ENCODE peak calls at places on chromosomes 2 and 18, in nine cellular contexts. One of them, this sample, is unnamed.

GRCh38 chr2:64054166-64054915 is 35.1 kb upstream of the VPS54 start:
- DNase-seq in stimulated activated CD4-positive, alpha-beta T cell treated with anti-CD3 and anti-CD28 coated beads, Interleukin-15, amount 100 ng/mL, for 1 hour: no peak
- DNase-seq in NCI-H2081: no peak
- DNase-seq in MM.1S: peak; percentile 83
- DNase-seq in A549: no peak
- DNase-seq in naive B cell: no peak
- DNase-seq in HTR-8/SVneo: no peak
- DNase-seq in glutamatergic neuron: no peak
- DNase-seq in activated T-cell treated with anti-CD3 and anti-CD28 coated beads, Interleukin-2, amount 50 U/mL, for 72 hours: no peak
- DNase-seq in this sample: peak; percentile 41

GRCh38 chr2:75157435-75157834 is 41.9 kb downstream of the TACR1 start:
- DNase-seq in stimulated activated CD4-positive, alpha-beta T cell treated with anti-CD3 and anti-CD28 coated beads, Interleukin-15, amount 100 ng/mL, for 1 hour: no peak
- DNase-seq in NCI-H2081: no peak
- DNase-seq in MM.1S: no peak
- DNase-seq in A549: no peak
- DNase-seq in naive B cell: no peak
- DNase-seq in HTR-8/SVneo: peak; percentile 29
- DNase-seq in glutamatergic neuron: no peak
- DNase-seq in activated T-cell treated with anti-CD3 and anti-CD28 coated beads, Interleukin-2, amount 50 U/mL, for 72 hours: no peak
- DNase-seq in this sample: no peak

GRCh38 chr2:50613161-50613560 is 418.8 kb downstream of the NRXN1 start:
- DNase-seq in stimulated activated CD4-positive, alpha-beta T cell treated with anti-CD3 and anti-CD28 coated beads, Interleukin-15, amount 100 ng/mL, for 1 hour: no peak
- DNase-seq in NCI-H2081: no peak
- DNase-seq in MM.1S: no peak
- DNase-seq in A549: no peak
- DNase-seq in naive B cell: no peak
- DNase-seq in HTR-8/SVneo: no peak
- DNase-seq in glutamatergic neuron: no peak
- DNase-seq in activated T-cell treated with anti-CD3 and anti-CD28 coated beads, Interleukin-2, amount 50 U/mL, for 72 hours: no peak
- DNase-seq in this sample: no peak

GRCh38 chr2:178865537-178865936 is 58.3 kb upstream of the TTN start:
- DNase-seq in stimulated activated CD4-positive, alpha-beta T cell treated with anti-CD3 and anti-CD28 coated beads, Interleukin-15, amount 100 ng/mL, for 1 hour: no peak
- DNase-seq in NCI-H2081: peak; percentile 38
- DNase-seq in MM.1S: no peak
- DNase-seq in A549: no peak
- DNase-seq in naive B cell: no peak
- DNase-seq in HTR-8/SVneo: no peak
- DNase-seq in glutamatergic neuron: no peak
- DNase-seq in activated T-cell treated with anti-CD3 and anti-CD28 coated beads, Interleukin-2, amount 50 U/mL, for 72 hours: no peak
- DNase-seq in this sample: no peak

GRCh38 chr2:201235865-201236811 is 24.2 kb upstream of the CASP8 start:
- DNase-seq in stimulated activated CD4-positive, alpha-beta T cell treated with anti-CD3 and anti-CD28 coated beads, Interleukin-15, amount 100 ng/mL, for 1 hour: no peak
- DNase-seq in NCI-H2081: peak; percentile 27
- DNase-seq in MM.1S: peak; percentile 80
- DNase-seq in A549: peak; percentile 67
- DNase-seq in naive B cell: peak; percentile 62
- DNase-seq in HTR-8/SVneo: peak; percentile 63
- DNase-seq in glutamatergic neuron: peak; percentile 24
- DNase-seq in activated T-cell treated with anti-CD3 and anti-CD28 coated beads, Interleukin-2, amount 50 U/mL, for 72 hours: peak; percentile 62
- DNase-seq in this sample: no peak

GRCh38 chr2:26704441-26704977 is 12.0 kb downstream of the KCNK3 start:
- DNase-seq in stimulated activated CD4-positive, alpha-beta T cell treated with anti-CD3 and anti-CD28 coated beads, Interleukin-15, amount 100 ng/mL, for 1 hour: no peak
- DNase-seq in NCI-H2081: no peak
- DNase-seq in MM.1S: no peak
- DNase-seq in A549: no peak
- DNase-seq in naive B cell: no peak
- DNase-seq in HTR-8/SVneo: peak; percentile 54
- DNase-seq in glutamatergic neuron: no peak
- DNase-seq in activated T-cell treated with anti-CD3 and anti-CD28 coated beads, Interleukin-2, amount 50 U/mL, for 72 hours: no peak
- DNase-seq in this sample: no peak

GRCh38 chr2:126656311-126657145 is 570 bp downstream of the GYPC start:
- DNase-seq in stimulated activated CD4-positive, alpha-beta T cell treated with anti-CD3 and anti-CD28 coated beads, Interleukin-15, amount 100 ng/mL, for 1 hour: no peak
- DNase-seq in NCI-H2081: no peak
- DNase-seq in MM.1S: peak; percentile 64
- DNase-seq in A549: no peak
- DNase-seq in naive B cell: peak; percentile 43
- DNase-seq in HTR-8/SVneo: peak; percentile 21
- DNase-seq in glutamatergic neuron: peak; percentile 43
- DNase-seq in activated T-cell treated with anti-CD3 and anti-CD28 coated beads, Interleukin-2, amount 50 U/mL, for 72 hours: peak; percentile 56
- DNase-seq in this sample: no peak

GRCh38 chr2:133942363-133942762 is 311.5 kb upstream of the MGAT5 start:
- DNase-seq in stimulated activated CD4-positive, alpha-beta T cell treated with anti-CD3 and anti-CD28 coated beads, Interleukin-15, amount 100 ng/mL, for 1 hour: no peak
- DNase-seq in NCI-H2081: no peak
- DNase-seq in MM.1S: no peak
- DNase-seq in A549: no peak
- DNase-seq in naive B cell: no peak
- DNase-seq in HTR-8/SVneo: no peak
- DNase-seq in glutamatergic neuron: no peak
- DNase-seq in activated T-cell treated with anti-CD3 and anti-CD28 coated beads, Interleukin-2, amount 50 U/mL, for 72 hours: no peak
- DNase-seq in this sample: no peak

GRCh38 chr18:13611058-13611615 is 115.2 kb downstream of the FAM210A start:
- DNase-seq in stimulated activated CD4-positive, alpha-beta T cell treated with anti-CD3 and anti-CD28 coated beads, Interleukin-15, amount 100 ng/mL, for 1 hour: no peak
- DNase-seq in NCI-H2081: no peak
- DNase-seq in MM.1S: peak; percentile 79
- DNase-seq in A549: no peak
- DNase-seq in naive B cell: peak; percentile 89
- DNase-seq in HTR-8/SVneo: no peak
- DNase-seq in glutamatergic neuron: no peak
- DNase-seq in activated T-cell treated with anti-CD3 and anti-CD28 coated beads, Interleukin-2, amount 50 U/mL, for 72 hours: no peak
- DNase-seq in this sample: no peak

GRCh38 chr18:72086421-72086820 is 457.7 kb downstream of the CBLN2 start:
- DNase-seq in stimulated activated CD4-positive, alpha-beta T cell treated with anti-CD3 and anti-CD28 coated beads, Interleukin-15, amount 100 ng/mL, for 1 hour: no peak
- DNase-seq in NCI-H2081: peak; percentile 31
- DNase-seq in MM.1S: peak; percentile 29
- DNase-seq in A549: peak; percentile 32
- DNase-seq in naive B cell: no peak
- DNase-seq in HTR-8/SVneo: no peak
- DNase-seq in glutamatergic neuron: no peak
- DNase-seq in activated T-cell treated with anti-CD3 and anti-CD28 coated beads, Interleukin-2, amount 50 U/mL, for 72 hours: no peak
- DNase-seq in this sample: no peak

GRCh38 chr2:39666489-39667141 is 898 bp downstream of the TMEM178A start:
- DNase-seq in stimulated activated CD4-positive, alpha-beta T cell treated with anti-CD3 and anti-CD28 coated beads, Interleukin-15, amount 100 ng/mL, for 1 hour: no peak
- DNase-seq in NCI-H2081: no peak
- DNase-seq in MM.1S: no peak
- DNase-seq in A549: no peak
- DNase-seq in naive B cell: no peak
- DNase-seq in HTR-8/SVneo: peak; percentile 38
- DNase-seq in glutamatergic neuron: peak; percentile 25
- DNase-seq in activated T-cell treated with anti-CD3 and anti-CD28 coated beads, Interleukin-2, amount 50 U/mL, for 72 hours: no peak
- DNase-seq in this sample: no peak

GRCh38 chr2:231530099-231531085 is at the start of gene NMUR1:
- DNase-seq in stimulated activated CD4-positive, alpha-beta T cell treated with anti-CD3 and anti-CD28 coated beads, Interleukin-15, amount 100 ng/mL, for 1 hour: peak; percentile 47
- DNase-seq in NCI-H2081: no peak
- DNase-seq in MM.1S: peak; percentile 53
- DNase-seq in A549: peak; percentile 52
- DNase-seq in naive B cell: peak; percentile 75
- DNase-seq in HTR-8/SVneo: no peak
- DNase-seq in glutamatergic neuron: peak; percentile 61
- DNase-seq in activated T-cell treated with anti-CD3 and anti-CD28 coated beads, Interleukin-2, amount 50 U/mL, for 72 hours: peak; percentile 88
- DNase-seq in this sample: no peak

GRCh38 chr2:223076573-223076972 is 24.6 kb downstream of the KCNE4 start:
- DNase-seq in stimulated activated CD4-positive, alpha-beta T cell treated with anti-CD3 and anti-CD28 coated beads, Interleukin-15, amount 100 ng/mL, for 1 hour: no peak
- DNase-seq in NCI-H2081: no peak
- DNase-seq in MM.1S: no peak
- DNase-seq in A549: no peak
- DNase-seq in naive B cell: no peak
- DNase-seq in HTR-8/SVneo: no peak
- DNase-seq in glutamatergic neuron: no peak
- DNase-seq in activated T-cell treated with anti-CD3 and anti-CD28 coated beads, Interleukin-2, amount 50 U/mL, for 72 hours: no peak
- DNase-seq in this sample: no peak

GRCh38 chr2:76154981-76155380 is 444.3 kb upstream of the GCFC2 start:
- DNase-seq in stimulated activated CD4-positive, alpha-beta T cell treated with anti-CD3 and anti-CD28 coated beads, Interleukin-15, amount 100 ng/mL, for 1 hour: no peak
- DNase-seq in NCI-H2081: no peak
- DNase-seq in MM.1S: no peak
- DNase-seq in A549: no peak
- DNase-seq in naive B cell: no peak
- DNase-seq in HTR-8/SVneo: no peak
- DNase-seq in glutamatergic neuron: no peak
- DNase-seq in activated T-cell treated with anti-CD3 and anti-CD28 coated beads, Interleukin-2, amount 50 U/mL, for 72 hours: no peak
- DNase-seq in this sample: no peak

GRCh38 chr18:74204543-74205152 is 56.3 kb downstream of the TIMM21 start:
- DNase-seq in stimulated activated CD4-positive, alpha-beta T cell treated with anti-CD3 and anti-CD28 coated beads, Interleukin-15, amount 100 ng/mL, for 1 hour: no peak
- DNase-seq in NCI-H2081: no peak
- DNase-seq in MM.1S: no peak
- DNase-seq in A549: no peak
- DNase-seq in naive B cell: no peak
- DNase-seq in HTR-8/SVneo: no peak
- DNase-seq in glutamatergic neuron: no peak
- DNase-seq in activated T-cell treated with anti-CD3 and anti-CD28 coated beads, Interleukin-2, amount 50 U/mL, for 72 hours: no peak
- DNase-seq in this sample: no peak

GRCh38 chr2:130183500-130184373 is 1.7 kb downstream of the MZT2B start:
- DNase-seq in stimulated activated CD4-positive, alpha-beta T cell treated with anti-CD3 and anti-CD28 coated beads, Interleukin-15, amount 100 ng/mL, for 1 hour: no peak
- DNase-seq in NCI-H2081: no peak
- DNase-seq in MM.1S: no peak
- DNase-seq in A549: no peak
- DNase-seq in naive B cell: no peak
- DNase-seq in HTR-8/SVneo: no peak
- DNase-seq in glutamatergic neuron: peak; percentile 81
- DNase-seq in activated T-cell treated with anti-CD3 and anti-CD28 coated beads, Interleukin-2, amount 50 U/mL, for 72 hours: no peak
- DNase-seq in this sample: no peak

This sample was measured in GM12864.